ENCODE peak calls at places on chromosomes 6 and 20, in six cellular contexts. J is neuronal stem cell, G is mesendoderm, Q is IMR-90, W is mesenchymal stem cell, R is H1. E is an unnamed sample. For H3K79me1, the result is how much of the 10 kb centered on the place peaks cover.

GRCh38 chr6:122647765-122648164 is 37.6 kb downstream of the PKIB start:
- DNase-seq in W (no peak), R (no peak), G (no peak), J (no peak), Q (no peak), E (no peak)

GRCh38 chr6:36853325-36853724 is 14.1 kb upstream of the CPNE5 start:
- DNase-seq in G (no peak), W (peak), J (no peak), Q (peak), R (no peak), E (no peak)

GRCh38 chr6:30685977-30686907 is at the start of gene PPP1R18:
- DNase-seq in R (no peak), J (no peak), G (peak), Q (peak), W (peak), E (peak)

GRCh38 chr6:11813585-11813984 is 35.0 kb upstream of the ADTRP start:
- DNase-seq in G (no peak), J (no peak), R (no peak), W (no peak), Q (no peak), E (no peak)

GRCh38 chr6:50602191-50602810 is 111.0 kb upstream of the TFAP2D start:
- DNase-seq in W (peak), J (peak), R (no peak), Q (peak), G (peak), E (no peak)

GRCh38 chr6:108115598-108116058 is 41.1 kb upstream of the OSTM1 start:
- DNase-seq in G (peak), R (no peak), Q (peak), W (peak), J (peak), E (peak)

GRCh38 chr6:1970151-1970561 is 275.2 kb downstream of the GMDS start:
- DNase-seq in J (no peak), G (no peak), R (no peak), Q (peak), W (peak), E (no peak)

GRCh38 chr6:170157567-170158218 is 133.2 kb downstream of the DLL1 start:
- DNase-seq in J (no peak), W (no peak), G (no peak), R (no peak), Q (no peak), E (no peak)

GRCh38 chr20:63502671-63503172 is 3.8 kb upstream of the EEF1A2 start:
- DNase-seq in W (no peak), R (no peak), Q (no peak), J (no peak), G (no peak), E (peak)

GRCh38 chr20:50172347-50173013 is 18.1 kb upstream of the CEBPB start:
- DNase-seq in W (peak), R (peak), J (peak), G (peak), Q (peak), E (peak)

GRCh38 chr6:142985286-142985685 is 40.3 kb upstream of the HIVEP2 start:
- DNase-seq in Q (no peak), R (no peak), W (no peak), J (no peak), G (no peak), E (no peak)

GRCh38 chr6:53230775-53231467 is 82.3 kb upstream of the GCM1 start:
- DNase-seq in R (no peak), J (no peak), Q (no peak), G (no peak), W (no peak), E (no peak)

GRCh38 chr6:16947461-16948159 is 154.2 kb upstream of the STMND1 start:
- DNase-seq in R (peak), J (no peak), Q (peak), W (peak), G (peak), E (no peak)

GRCh38 chr20:50294164-50295088 is 103.8 kb downstream of the CEBPB start:
- DNase-seq in R (no peak), J (no peak), Q (no peak), W (peak), G (peak), E (peak)

GRCh38 chr20:58236612-58237317 is 8.3 kb upstream of the ANKRD60 start:
- DNase-seq in W (peak), Q (peak), G (peak), R (peak), J (peak), E (peak)

GRCh38 chr20:47066484-47067270 is 172.0 kb downstream of the EYA2 start:
- DNase-seq in R (no peak), Q (peak), W (peak), J (no peak), G (no peak), E (no peak)

GRCh38 chr6:4743026-4743425 is 33.2 kb upstream of the CDYL start:
- DNase-seq in R (no peak), J (no peak), W (no peak), G (peak), Q (no peak), E (no peak)

GRCh38 chr6:155158044-155158843 is 105.6 kb upstream of the CLDN20 start:
- DNase-seq in J (no peak), Q (peak), G (no peak), R (no peak), W (peak), E (no peak)

GRCh38 chr6:163701761-163702160 is 287.2 kb downstream of the QKI start:
- DNase-seq in W (no peak), Q (no peak), J (no peak), R (no peak), G (no peak), E (no peak)

GRCh38 chr6:64547594-64548268 is 912.1 kb downstream of the PHF3 start:
- DNase-seq in J (no peak), G (no peak), Q (no peak), W (no peak), R (no peak), E (no peak)

GRCh38 chr6:17101422-17102257 is at the start of gene STMND1:
- DNase-seq in W (peak), J (peak), G (peak), Q (peak), R (no peak), E (peak)

GRCh38 chr20:8389381-8390368 is 257.6 kb downstream of the PLCB1 start:
- DNase-seq in W (peak), Q (peak), G (peak), R (no peak), J (no peak), E (no peak)

GRCh38 chr6:112927641-112928040 is 580.5 kb downstream of the RFPL4B start:
- DNase-seq in W (no peak), J (no peak), G (no peak), R (no peak), Q (peak), E (no peak)

GRCh38 chr20:35644806-35645205 is 19.9 kb downstream of the CPNE1 start:
- DNase-seq in W (no peak), R (no peak), G (no peak), Q (no peak), J (no peak), E (no peak)

GRCh38 chr20:2179233-2179580 is 77.6 kb downstream of the STK35 start:
- DNase-seq in Q (no peak), G (no peak), R (no peak), W (no peak), J (no peak), E (no peak)

GRCh38 chr20:63178445-63178818 is 37.5 kb downstream of the YTHDF1 start:
- DNase-seq in J (peak), R (no peak), Q (no peak), G (peak), W (no peak), E (peak)

GRCh38 chr6:43492673-43493072 is 15.3 kb downstream of the TJAP1 start:
- DNase-seq in J (no peak), W (no peak), G (no peak), Q (peak), R (no peak), E (no peak)

GRCh38 chr6:87430499-87430898 is 22.7 kb downstream of the CFAP206 start:
- DNase-seq in R (no peak), J (no peak), G (no peak), W (no peak), Q (no peak), E (no peak)

GRCh38 chr6:90938116-90938515 is 351.2 kb upstream of the MAP3K7 start:
- DNase-seq in W (peak), G (no peak), R (no peak), J (no peak), Q (no peak), E (no peak)

GRCh38 chr20:1503564-1504227 is 12.5 kb upstream of the SIRPB2 start:
- DNase-seq in Q (peak), J (peak), G (peak), R (peak), W (peak), E (peak)

GRCh38 chr6:12331951-12332749 is 42.0 kb downstream of the EDN1 start:
- DNase-seq in J (no peak), G (peak), Q (peak), W (peak), R (no peak), E (no peak)

GRCh38 chr6:139820191-139820590 is 445.7 kb upstream of the CITED2 start:
- DNase-seq in J (no peak), G (no peak), Q (peak), W (peak), R (no peak), E (no peak)

GRCh38 chr6:52361347-52361944 is 505 bp upstream of the PAQR8 start:
- DNase-seq in G (peak), W (peak), R (no peak), Q (peak), J (no peak), E (no peak)

GRCh38 chr6:122753688-122754056 is 25.8 kb upstream of the FABP7 start:
- DNase-seq in J (no peak), Q (no peak), W (no peak), R (no peak), G (no peak), E (no peak)

GRCh38 chr20:53857723-53858236 is 212.6 kb downstream of the BCAS1 start:
- DNase-seq in Q (no peak), W (no peak), J (no peak), R (no peak), G (no peak), E (peak)

GRCh38 chr6:169724554-169725269 is 412 bp upstream of the PHF10 start:
- DNase-seq in G (peak), W (peak), R (no peak), Q (peak), J (peak), E (peak)

GRCh38 chr6:132382630-132383175 is 18.6 kb downstream of the MOXD1 start:
- DNase-seq in W (no peak), G (no peak), Q (no peak), J (no peak), R (no peak), E (no peak)

DNA sequence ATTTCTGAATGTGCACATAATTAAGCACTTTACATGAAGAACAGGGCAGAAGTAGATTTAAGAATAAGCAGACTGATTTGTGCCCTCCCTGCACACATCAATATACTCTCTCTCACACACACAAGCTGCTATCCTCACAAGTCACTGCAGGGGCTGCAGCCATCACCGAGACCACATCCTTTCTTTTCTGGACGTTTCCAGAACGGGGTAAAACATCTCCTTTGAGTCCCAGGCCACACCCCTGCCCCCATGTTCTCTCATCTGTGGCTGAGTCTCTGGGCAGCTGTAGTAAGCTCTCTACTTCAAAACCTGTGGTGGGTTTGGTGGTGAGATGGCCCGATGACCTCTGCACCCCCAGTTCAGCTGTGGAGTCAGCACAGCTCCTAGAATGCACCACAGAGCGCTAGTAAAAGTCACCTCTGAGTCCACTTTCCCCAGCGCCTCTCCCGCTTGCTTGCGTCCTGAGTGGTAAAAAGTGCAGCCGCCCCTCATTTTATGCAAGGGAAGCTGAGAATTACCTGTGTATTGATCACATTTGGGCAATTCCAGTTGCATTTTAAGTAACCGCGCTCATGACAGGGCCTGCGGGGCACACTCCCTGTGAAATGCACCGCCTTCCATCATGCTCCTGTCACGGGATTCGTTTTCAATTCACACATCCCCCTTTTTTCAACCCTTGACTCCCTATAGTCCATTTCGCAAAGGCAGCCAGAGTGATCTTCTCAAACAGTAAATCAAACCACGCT is 115.5 kb downstream of the NFATC2 start:
- DNase-seq in G (no peak), R (no peak), Q (no peak), W (no peak), J (no peak), E (no peak)
- H3K79me1 ChIP-seq in G (under half), R (under half), Q (under half), W (under half), J (under half), E (under half)

DNA sequence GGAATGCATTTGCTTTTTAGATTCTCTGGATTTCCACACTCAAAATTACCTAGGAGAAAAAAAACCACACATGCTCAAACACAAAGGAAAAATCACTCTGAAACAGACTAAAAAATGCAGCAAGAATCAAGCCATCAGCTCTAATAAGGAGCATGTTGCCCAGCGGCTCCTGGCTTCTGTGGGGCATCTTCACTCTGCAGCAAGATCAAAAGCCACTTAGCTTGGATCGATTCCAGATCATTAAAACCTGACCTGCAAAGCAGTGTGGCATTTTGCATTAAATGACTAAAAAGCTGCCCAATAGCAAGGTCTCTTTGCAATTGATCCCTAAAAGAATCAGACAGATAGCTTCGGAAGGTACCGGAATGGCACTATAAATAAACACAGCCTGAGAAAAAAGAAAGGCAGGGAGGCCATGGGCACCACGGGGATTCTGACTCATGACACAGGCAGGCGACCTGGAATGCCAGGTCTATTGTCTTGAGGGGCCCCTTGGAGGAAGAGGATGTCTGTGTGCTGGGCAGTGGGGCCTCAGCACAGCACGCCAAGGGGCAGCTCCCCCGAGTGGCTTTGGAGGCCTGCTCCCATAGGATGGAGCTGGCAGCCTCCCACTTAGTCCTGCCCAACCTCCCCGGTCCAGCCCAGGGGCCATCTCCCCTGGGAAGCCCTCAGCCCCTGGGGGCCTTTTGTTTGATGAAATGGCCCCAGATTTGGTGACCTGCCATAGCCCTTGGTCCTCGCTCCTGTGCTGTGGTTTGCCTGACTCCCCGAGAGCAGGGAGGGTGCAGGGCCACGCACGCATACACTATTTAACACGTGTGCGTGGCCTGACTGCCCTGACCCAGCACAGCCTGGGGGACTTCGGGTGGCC is 7.6 kb downstream of the LEMD2 start:
- DNase-seq in Q (no peak), W (peak), R (peak), J (peak), G (peak), E (peak)
- H2BK5ac ChIP-seq in Q (peak), W (peak), R (peak), J (no peak), G (peak), E (peak)

GRCh38 chr6:41699063-41699462 is 36.3 kb downstream of the TFEB start:
- DNase-seq in G (no peak), Q (no peak), W (no peak), R (no peak), J (no peak), E (no peak)

GRCh38 chr6:41696788-41697187 is 38.6 kb downstream of the TFEB start:
- DNase-seq in R (no peak), G (no peak), J (no peak), W (no peak), Q (no peak), E (no peak)

GRCh38 chr6:41700577-41701347 is 34.6 kb downstream of the TFEB start:
- DNase-seq in W (no peak), G (peak), R (no peak), J (no peak), Q (no peak), E (peak)

GRCh38 chr6:41697902-41698349 is 37.5 kb downstream of the TFEB start:
- DNase-seq in G (no peak), J (no peak), W (no peak), R (no peak), Q (peak), E (no peak)

GRCh38 chr6:41698350-41698781 is 37.0 kb downstream of the TFEB start:
- DNase-seq in W (peak), R (no peak), Q (peak), G (no peak), J (no peak), E (no peak)
- H3K27ac ChIP-seq in W (peak), R (no peak), Q (peak), G (no peak), J (no peak), E (no peak)

DNA sequence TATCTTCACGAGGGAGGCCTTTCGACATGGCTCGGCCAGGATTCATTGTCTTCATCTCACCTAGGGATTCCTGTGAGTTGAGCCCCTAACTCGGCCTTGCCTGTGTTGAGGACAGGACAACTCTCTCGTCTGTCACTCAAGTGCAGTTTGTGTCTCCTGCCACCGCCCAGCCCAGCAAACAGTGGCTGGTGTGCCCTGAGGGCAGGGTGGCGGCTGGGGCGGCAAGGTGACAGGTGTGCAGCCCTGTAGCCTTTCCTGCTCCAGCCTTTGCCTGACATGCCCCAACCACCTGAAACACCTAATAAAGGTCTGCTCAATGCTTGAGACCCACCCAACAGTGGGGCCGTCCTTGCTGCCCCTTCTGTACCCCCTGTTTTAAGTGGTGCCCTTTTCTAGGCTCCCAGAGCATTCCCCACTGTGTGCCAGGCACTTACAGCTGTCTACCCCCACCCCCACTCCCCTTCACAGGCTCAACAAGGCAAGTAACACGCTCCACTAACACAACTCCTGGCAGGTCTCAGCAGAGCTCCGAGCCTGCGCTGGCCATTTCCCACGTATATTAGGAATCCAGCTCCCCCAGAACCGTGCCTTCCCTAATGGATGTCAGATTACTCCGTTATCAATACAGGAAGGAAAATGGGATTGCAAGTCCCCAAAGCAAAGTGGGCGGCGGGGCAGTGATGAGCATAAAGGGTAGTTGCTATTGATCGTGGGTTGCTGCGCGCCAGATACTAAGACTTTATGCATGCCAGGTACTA is 17.7 kb downstream of the GFRA4 start:
- DNase-seq in R (no peak), J (no peak), Q (no peak), W (no peak), G (no peak), E (no peak)
- H3K79me1 ChIP-seq in R (under half), J (under half), Q (under half), W (under half), G (under half), E (under half)

GRCh38 chr6:145735356-145736165 is at the start of gene EPM2A:
- DNase-seq in G (peak), J (peak), R (peak), W (peak), Q (peak), E (peak)
- H2BK5ac ChIP-seq in G (peak), J (no peak), R (peak), W (peak), Q (peak), E (no peak)

GRCh38 chr6:26129656-26130055 is 42.4 kb downstream of the HFE start:
- DNase-seq in R (no peak), Q (peak), G (no peak), J (no peak), W (no peak), E (no peak)
- H3K27ac ChIP-seq in R (no peak), Q (peak), G (no peak), J (no peak), W (no peak), E (no peak)

DNA sequence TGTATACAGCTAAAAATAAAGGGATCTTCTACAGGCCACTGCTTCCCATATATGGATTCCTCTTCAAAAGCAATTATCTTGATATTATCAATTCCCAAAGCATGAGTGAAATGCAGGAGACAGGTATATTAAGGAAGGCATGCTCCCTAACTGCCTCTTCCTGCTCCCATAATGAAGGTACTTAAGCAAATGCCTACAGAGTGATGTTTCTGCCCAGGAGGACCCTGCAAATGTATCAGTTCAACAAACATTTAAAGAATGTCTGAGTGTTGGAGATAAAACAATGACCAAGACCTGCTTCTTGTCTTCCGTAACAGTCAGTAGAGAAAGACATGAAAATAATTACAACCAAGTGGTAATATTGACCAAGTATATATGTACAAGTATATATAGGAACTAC is 4.2 kb downstream of the UBE2J1 start:
- DNase-seq in J (no peak), Q (peak), G (peak), R (no peak), W (no peak), E (no peak)
- H3K79me1 ChIP-seq in J (under half), Q (half or more), G (under half), R (under half), W (under half), E (under half)

E was measured in H9.